ENCODE peak calls at places on chromosome 3, in six cellular contexts. One of them, this sample, is unnamed.

GRCh38 chr3:42507252-42507651 is 4.8 kb downstream of the VIPR1 start:
- DNase-seq in coronary artery: peak
- DNase-seq in thyroid gland: peak
- DNase-seq in cardiac fibroblast: no peak
- DNase-seq in astrocyte: no peak
- DNase-seq in BJ: no peak
- DNase-seq in this sample: peak

GRCh38 chr3:157294953-157295352 is 135.0 kb upstream of the CCNL1 start:
- DNase-seq in coronary artery: no peak
- DNase-seq in thyroid gland: no peak
- DNase-seq in cardiac fibroblast: no peak
- DNase-seq in astrocyte: no peak
- DNase-seq in BJ: no peak
- DNase-seq in this sample: no peak

GRCh38 chr3:128573707-128574162 is 76.9 kb downstream of the RPN1 start:
- DNase-seq in coronary artery: no peak
- DNase-seq in thyroid gland: no peak
- DNase-seq in cardiac fibroblast: no peak
- DNase-seq in astrocyte: no peak
- DNase-seq in BJ: no peak
- DNase-seq in this sample: no peak

GRCh38 chr3:63751459-63751858 is 67.6 kb upstream of the C3orf49 start:
- DNase-seq in coronary artery: no peak
- DNase-seq in thyroid gland: no peak
- DNase-seq in cardiac fibroblast: no peak
- DNase-seq in astrocyte: no peak
- DNase-seq in BJ: no peak
- DNase-seq in this sample: no peak

GRCh38 chr3:5012398-5012797 is 33.2 kb downstream of the BHLHE40 start:
- DNase-seq in coronary artery: no peak
- DNase-seq in thyroid gland: no peak
- DNase-seq in cardiac fibroblast: no peak
- DNase-seq in astrocyte: no peak
- DNase-seq in BJ: no peak
- DNase-seq in this sample: no peak

GRCh38 chr3:128262457-128262856 is 109.2 kb downstream of the EEFSEC start:
- DNase-seq in coronary artery: peak
- DNase-seq in thyroid gland: no peak
- DNase-seq in cardiac fibroblast: no peak
- DNase-seq in astrocyte: no peak
- DNase-seq in BJ: no peak
- DNase-seq in this sample: no peak

GRCh38 chr3:127027061-127027735 is 44.3 kb downstream of the PLXNA1 start:
- DNase-seq in coronary artery: no peak
- DNase-seq in thyroid gland: no peak
- DNase-seq in cardiac fibroblast: no peak
- DNase-seq in astrocyte: no peak
- DNase-seq in BJ: no peak
- DNase-seq in this sample: no peak

GRCh38 chr3:95813261-95813660 is 1001.1 kb upstream of the EPHA6 start:
- DNase-seq in coronary artery: no peak
- DNase-seq in thyroid gland: no peak
- DNase-seq in cardiac fibroblast: no peak
- DNase-seq in astrocyte: peak
- DNase-seq in BJ: no peak
- DNase-seq in this sample: no peak

GRCh38 chr3:179666436-179667035 is 13.7 kb downstream of the USP13 start:
- DNase-seq in coronary artery: no peak
- DNase-seq in thyroid gland: peak
- DNase-seq in cardiac fibroblast: no peak
- DNase-seq in astrocyte: peak
- DNase-seq in BJ: no peak
- DNase-seq in this sample: no peak

GRCh38 chr3:181940703-181941102 is 229.0 kb downstream of the SOX2 start:
- DNase-seq in coronary artery: no peak
- DNase-seq in thyroid gland: no peak
- DNase-seq in cardiac fibroblast: no peak
- DNase-seq in astrocyte: no peak
- DNase-seq in BJ: no peak
- DNase-seq in this sample: no peak

GRCh38 chr3:76138921-76139320 is 353.6 kb upstream of the ZNF717 start:
- DNase-seq in coronary artery: no peak
- DNase-seq in thyroid gland: no peak
- DNase-seq in cardiac fibroblast: peak
- DNase-seq in astrocyte: peak
- DNase-seq in BJ: no peak
- DNase-seq in this sample: no peak

GRCh38 chr3:64518496-64518895 is 169.3 kb downstream of the ADAMTS9 start:
- DNase-seq in coronary artery: no peak
- DNase-seq in thyroid gland: no peak
- DNase-seq in cardiac fibroblast: no peak
- DNase-seq in astrocyte: no peak
- DNase-seq in BJ: no peak
- DNase-seq in this sample: no peak

GRCh38 chr3:156728267-156728985 is 54.0 kb downstream of the TIPARP start:
- DNase-seq in coronary artery: no peak
- DNase-seq in thyroid gland: no peak
- DNase-seq in cardiac fibroblast: peak
- DNase-seq in astrocyte: no peak
- DNase-seq in BJ: no peak
- DNase-seq in this sample: no peak

GRCh38 chr3:131553495-131554247 is 50.9 kb upstream of the MRPL3 start:
- DNase-seq in coronary artery: no peak
- DNase-seq in thyroid gland: no peak
- DNase-seq in cardiac fibroblast: no peak
- DNase-seq in astrocyte: no peak
- DNase-seq in BJ: no peak
- DNase-seq in this sample: no peak

GRCh38 chr3:111045564-111045963 is 26.1 kb upstream of the NECTIN3 start:
- DNase-seq in coronary artery: no peak
- DNase-seq in thyroid gland: no peak
- DNase-seq in cardiac fibroblast: peak
- DNase-seq in astrocyte: peak
- DNase-seq in BJ: no peak
- DNase-seq in this sample: no peak

GRCh38 chr3:38992117-38992779 is 59.5 kb downstream of the SCN11A start:
- DNase-seq in coronary artery: no peak
- DNase-seq in thyroid gland: no peak
- DNase-seq in cardiac fibroblast: peak
- DNase-seq in astrocyte: peak
- DNase-seq in BJ: peak
- DNase-seq in this sample: no peak

GRCh38 chr3:57825116-57825515 is 69.0 kb downstream of the SLMAP start:
- DNase-seq in coronary artery: no peak
- DNase-seq in thyroid gland: no peak
- DNase-seq in cardiac fibroblast: no peak
- DNase-seq in astrocyte: no peak
- DNase-seq in BJ: no peak
- DNase-seq in this sample: no peak

GRCh38 chr3:160196511-160197104 is 28.6 kb upstream of the C3orf80 start:
- DNase-seq in coronary artery: peak
- DNase-seq in thyroid gland: no peak
- DNase-seq in cardiac fibroblast: peak
- DNase-seq in astrocyte: peak
- DNase-seq in BJ: no peak
- DNase-seq in this sample: no peak

GRCh38 chr3:144516029-144516428 is 544.4 kb downstream of the DIPK2A start:
- DNase-seq in coronary artery: no peak
- DNase-seq in thyroid gland: no peak
- DNase-seq in cardiac fibroblast: no peak
- DNase-seq in astrocyte: no peak
- DNase-seq in BJ: no peak
- DNase-seq in this sample: no peak

GRCh38 chr3:193674714-193675113 is 81.7 kb downstream of the OPA1 start:
- DNase-seq in coronary artery: no peak
- DNase-seq in thyroid gland: no peak
- DNase-seq in cardiac fibroblast: no peak
- DNase-seq in astrocyte: no peak
- DNase-seq in BJ: no peak
- DNase-seq in this sample: no peak

GRCh38 chr3:193677734-193678133 is 84.7 kb downstream of the OPA1 start:
- DNase-seq in coronary artery: no peak
- DNase-seq in thyroid gland: no peak
- DNase-seq in cardiac fibroblast: no peak
- DNase-seq in astrocyte: no peak
- DNase-seq in BJ: no peak
- DNase-seq in this sample: no peak

GRCh38 chr3:193673845-193674244 is 80.8 kb downstream of the OPA1 start:
- DNase-seq in coronary artery: no peak
- DNase-seq in thyroid gland: no peak
- DNase-seq in cardiac fibroblast: no peak
- DNase-seq in astrocyte: no peak
- DNase-seq in BJ: no peak
- DNase-seq in this sample: no peak
- TF ChIP-seq CTCF in coronary artery: no peak
- TF ChIP-seq CTCF in thyroid gland: no peak
- TF ChIP-seq CTCF in cardiac fibroblast: no peak
- TF ChIP-seq CTCF in astrocyte: no peak
- TF ChIP-seq CTCF in BJ: no peak
- TF ChIP-seq CTCF in this sample: no peak

GRCh38 chr3:23292432-23292831 is 89.3 kb downstream of the UBE2E2 start:
- DNase-seq in coronary artery: no peak
- DNase-seq in thyroid gland: no peak
- DNase-seq in cardiac fibroblast: no peak
- DNase-seq in astrocyte: no peak
- DNase-seq in BJ: no peak
- DNase-seq in this sample: no peak
- H3K4me3 ChIP-seq in coronary artery: no peak
- H3K4me3 ChIP-seq in thyroid gland: no peak
- H3K4me3 ChIP-seq in cardiac fibroblast: no peak
- H3K4me3 ChIP-seq in astrocyte: no peak
- H3K4me3 ChIP-seq in BJ: no peak
- H3K4me3 ChIP-seq in this sample: no peak

GRCh38 chr3:178454714-178455113 is 81.5 kb upstream of the KCNMB2 start:
- DNase-seq in coronary artery: no peak
- DNase-seq in thyroid gland: no peak
- DNase-seq in cardiac fibroblast: peak
- DNase-seq in astrocyte: peak
- DNase-seq in BJ: no peak
- DNase-seq in this sample: no peak

GRCh38 chr3:178455966-178456365 is 80.3 kb upstream of the KCNMB2 start:
- DNase-seq in coronary artery: no peak
- DNase-seq in thyroid gland: no peak
- DNase-seq in cardiac fibroblast: no peak
- DNase-seq in astrocyte: no peak
- DNase-seq in BJ: no peak
- DNase-seq in this sample: no peak

GRCh38 chr3:178456942-178457341 is 79.3 kb upstream of the KCNMB2 start:
- DNase-seq in coronary artery: no peak
- DNase-seq in thyroid gland: no peak
- DNase-seq in cardiac fibroblast: no peak
- DNase-seq in astrocyte: no peak
- DNase-seq in BJ: no peak
- DNase-seq in this sample: no peak

GRCh38 chr3:178455264-178455663 is 81.0 kb upstream of the KCNMB2 start:
- DNase-seq in coronary artery: no peak
- DNase-seq in thyroid gland: no peak
- DNase-seq in cardiac fibroblast: no peak
- DNase-seq in astrocyte: peak
- DNase-seq in BJ: no peak
- DNase-seq in this sample: no peak

DNA sequence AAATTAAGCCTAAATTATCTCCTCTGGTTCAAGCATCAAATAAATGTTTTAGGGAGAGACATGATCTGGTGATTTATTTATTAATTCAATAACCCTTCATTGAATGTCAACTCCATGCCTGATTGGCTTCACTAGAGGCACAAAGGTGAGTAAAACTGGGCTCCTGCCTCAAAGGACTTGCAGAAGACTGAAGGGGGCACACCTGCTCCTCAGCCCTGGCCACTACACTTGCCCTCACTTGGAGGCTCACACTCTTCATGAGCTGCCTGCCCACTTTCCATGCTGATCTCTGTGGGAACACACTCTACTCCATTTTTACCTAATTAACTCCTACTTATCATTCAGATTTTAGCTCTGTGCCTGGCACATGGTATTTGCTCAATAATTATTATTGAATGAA is 84.4 kb upstream of the KCNMB2 start:
- DNase-seq in coronary artery: no peak
- DNase-seq in thyroid gland: peak
- DNase-seq in cardiac fibroblast: no peak
- DNase-seq in astrocyte: no peak
- DNase-seq in BJ: no peak
- DNase-seq in this sample: no peak
- TF ChIP-seq CTCF in coronary artery: no peak
- TF ChIP-seq CTCF in thyroid gland: no peak
- TF ChIP-seq CTCF in cardiac fibroblast: no peak
- TF ChIP-seq CTCF in astrocyte: no peak
- TF ChIP-seq CTCF in BJ: no peak
- TF ChIP-seq CTCF in this sample: no peak

DNA sequence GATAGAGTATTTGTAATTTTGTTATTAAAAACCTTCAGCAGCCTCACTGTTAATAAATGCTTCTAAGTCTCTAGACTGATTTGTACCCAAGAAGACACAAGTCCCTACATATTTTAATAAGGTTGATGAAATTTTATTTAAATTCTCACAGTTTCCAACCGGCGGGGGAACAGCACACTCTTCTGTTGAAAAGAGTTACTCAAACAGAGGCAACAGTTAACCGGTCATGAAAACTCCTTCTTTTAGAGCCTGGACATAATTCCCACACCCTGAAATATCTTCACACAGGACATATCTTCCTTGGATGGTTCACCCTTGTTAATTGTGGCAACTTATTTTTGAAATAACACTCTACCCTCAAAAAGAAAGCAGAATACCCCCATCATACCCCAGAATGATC is 278.8 kb downstream of the FOXP1 start:
- DNase-seq in coronary artery: no peak
- DNase-seq in thyroid gland: peak
- DNase-seq in cardiac fibroblast: peak
- DNase-seq in astrocyte: peak
- DNase-seq in BJ: no peak
- DNase-seq in this sample: no peak
- H3K4me3 ChIP-seq in coronary artery: peak
- H3K4me3 ChIP-seq in thyroid gland: no peak
- H3K4me3 ChIP-seq in cardiac fibroblast: no peak
- H3K4me3 ChIP-seq in astrocyte: peak
- H3K4me3 ChIP-seq in BJ: no peak
- H3K4me3 ChIP-seq in this sample: no peak

GRCh38 chr3:26280517-26280916 is 342.1 kb upstream of the LRRC3B start:
- DNase-seq in coronary artery: no peak
- DNase-seq in thyroid gland: no peak
- DNase-seq in cardiac fibroblast: no peak
- DNase-seq in astrocyte: no peak
- DNase-seq in BJ: no peak
- DNase-seq in this sample: no peak
- TF ChIP-seq CTCF in coronary artery: no peak
- TF ChIP-seq CTCF in thyroid gland: no peak
- TF ChIP-seq CTCF in cardiac fibroblast: no peak
- TF ChIP-seq CTCF in astrocyte: no peak
- TF ChIP-seq CTCF in BJ: no peak
- TF ChIP-seq CTCF in this sample: peak